ENCODE peak calls at places on chromosomes 6 and 20, in seven cellular contexts. R, N, W, M, Y, X and D are unnamed samples.
A peak's percentile ranks its signal among the peaks of the same experiment; 100 is the strongest.

GRCh38 chr6:11410539-11411307 is 126.8 kb upstream of the TMEM170B start:
- DNase-seq in R (peak; percentile 59), N (no peak), W (no peak), M (peak; percentile 54), Y (no peak), X (no peak), D (no peak)

GRCh38 chr6:14771026-14771425 is 474.8 kb upstream of the JARID2 start:
- DNase-seq in R (no peak), N (no peak), W (no peak), M (no peak), Y (no peak), X (no peak), D (no peak)

GRCh38 chr6:1179571-1180459 is 132.1 kb upstream of the FOXQ1 start:
- DNase-seq in R (no peak), N (no peak), W (no peak), M (no peak), Y (no peak), X (no peak), D (no peak)

GRCh38 chr6:159680104-159680503 is 12.9 kb downstream of the SOD2 start:
- DNase-seq in R (no peak), N (no peak), W (no peak), M (no peak), Y (no peak), X (no peak), D (no peak)

GRCh38 chr6:43014434-43014909 is 423 bp downstream of the KLHDC3 start:
- DNase-seq in R (peak; percentile 66), N (no peak), W (no peak), M (peak; percentile 30), Y (no peak), X (no peak), D (no peak)

GRCh38 chr20:37380864-37381579 is 35.1 kb downstream of the SRC start:
- DNase-seq in R (no peak), N (no peak), W (no peak), M (no peak), Y (no peak), X (no peak), D (no peak)

GRCh38 chr20:63542696-63543095 is 4.9 kb downstream of the SRMS start:
- DNase-seq in R (no peak), N (no peak), W (no peak), M (no peak), Y (no peak), X (no peak), D (no peak)

GRCh38 chr6:21826031-21826430 is 232.5 kb downstream of the SOX4 start:
- DNase-seq in R (peak; percentile 12), N (no peak), W (no peak), M (no peak), Y (no peak), X (no peak), D (no peak)

GRCh38 chr6:22082278-22082677 is 214.6 kb downstream of the PRL start:
- DNase-seq in R (no peak), N (no peak), W (no peak), M (no peak), Y (no peak), X (no peak), D (peak; percentile 55)

GRCh38 chr20:9270831-9271230 is 201.9 kb downstream of the PLCB4 start:
- DNase-seq in R (peak; percentile 79), N (no peak), W (no peak), M (no peak), Y (no peak), X (peak; percentile 59), D (peak; percentile 56)

GRCh38 chr20:51002633-51003032 is 20.3 kb downstream of the KCNG1 start:
- DNase-seq in R (no peak), N (no peak), W (no peak), M (no peak), Y (no peak), X (no peak), D (no peak)

GRCh38 chr6:50239853-50240252 is 190.1 kb upstream of the DEFB112 start:
- DNase-seq in R (no peak), N (no peak), W (no peak), M (no peak), Y (no peak), X (no peak), D (no peak)

GRCh38 chr6:43268348-43268685 is 25.0 kb downstream of the TTBK1 start:
- DNase-seq in R (no peak), N (no peak), W (no peak), M (no peak), Y (peak; percentile 71), X (no peak), D (no peak)

GRCh38 chr6:28225056-28225834 is at the start of gene ZSCAN9:
- DNase-seq in R (peak; percentile 88), N (peak; percentile 92), W (peak; percentile 96), M (peak; percentile 88), Y (peak; percentile 89), X (peak; percentile 21), D (peak; percentile 33)

GRCh38 chr6:21019614-21020013 is 485.4 kb downstream of the CDKAL1 start:
- DNase-seq in R (no peak), N (no peak), W (no peak), M (peak; percentile 20), Y (no peak), X (no peak), D (no peak)

GRCh38 chr20:48471176-48471575 is 356.6 kb downstream of the PREX1 start:
- DNase-seq in R (no peak), N (no peak), W (peak; percentile 40), M (no peak), Y (no peak), X (no peak), D (no peak)

GRCh38 chr20:50144362-50144761 is 9.2 kb downstream of the PEDS1 start:
- DNase-seq in R (peak; percentile 98), N (peak; percentile 90), W (peak; percentile 91), M (peak; percentile 81), Y (no peak), X (peak; percentile 98), D (peak; percentile 95)

GRCh38 chr6:73079611-73079955 is 145.7 kb downstream of the KHDC1L start:
- DNase-seq in R (peak; percentile 87), N (no peak), W (no peak), M (no peak), Y (no peak), X (peak; percentile 55), D (peak; percentile 52)

GRCh38 chr20:32505723-32506473 is 79.2 kb downstream of the NOL4L start:
- DNase-seq in R (no peak), N (no peak), W (peak; percentile 75), M (no peak), Y (no peak), X (no peak), D (no peak)

GRCh38 chr20:16219182-16219581 is 354.1 kb downstream of the KIF16B start:
- DNase-seq in R (no peak), N (no peak), W (no peak), M (no peak), Y (no peak), X (no peak), D (no peak)

GRCh38 chr6:154500769-154501171 is 9.7 kb downstream of the CNKSR3 start:
- DNase-seq in R (no peak), N (no peak), W (no peak), M (peak; percentile 68), Y (no peak), X (no peak), D (no peak)

GRCh38 chr6:133945158-133945557 is 7.9 kb upstream of the TBPL1 start:
- DNase-seq in R (peak; percentile 23), N (no peak), W (no peak), M (no peak), Y (no peak), X (no peak), D (no peak)

GRCh38 chr6:147651249-147652063 is 143.0 kb downstream of the SAMD5 start:
- DNase-seq in R (peak; percentile 74), N (no peak), W (no peak), M (no peak), Y (peak; percentile 48), X (no peak), D (no peak)

GRCh38 chr20:62924567-62925419 is 1.5 kb downstream of the DIDO1 start:
- DNase-seq in R (peak; percentile 53), N (no peak), W (no peak), M (peak; percentile 38), Y (no peak), X (no peak), D (no peak)

GRCh38 chr6:70956451-70957283 is at the start of gene B3GAT2:
- DNase-seq in R (peak; percentile 36), N (peak; percentile 65), W (peak; percentile 78), M (peak; percentile 6), Y (peak; percentile 21), X (no peak), D (no peak)

GRCh38 chr20:64082821-64083379 is 1.3 kb downstream of the LKAAEAR1 start:
- DNase-seq in R (no peak), N (no peak), W (no peak), M (no peak), Y (no peak), X (no peak), D (no peak)